ENCODE peak calls at places on chromosomes 4 and X, in eight cellular contexts. M is heart left ventricle, I is astrocyte of the cerebellum, U is IMR-90, V is thoracic aorta, A is BE2C, G is fibroblast of mammary gland, L is spleen. O is an unnamed sample.

GRCh38 chr4:31995943-31996901 is 1276.1 kb downstream of the PCDH7 start:
- DNase-seq in L (peak), I (no peak), U (no peak), V (no peak), A (no peak), G (no peak), M (no peak), O (no peak)

GRCh38 chr4:17027495-17027894 is 129.1 kb upstream of the LDB2 start:
- DNase-seq in G (peak), I (peak), A (no peak), L (no peak), V (no peak), M (no peak), U (peak), O (no peak)

GRCh38 chr4:102501176-102501634 is at the start of gene NFKB1:
- DNase-seq in G (peak), U (peak), M (peak), L (peak), I (peak), V (peak), A (no peak), O (peak)

GRCh38 chrX:115989686-115990085 is 180.9 kb upstream of the AGTR2 start:
- DNase-seq in A (no peak), I (no peak), L (no peak), U (no peak), M (no peak), G (no peak), V (no peak), O (no peak)

GRCh38 chr4:103021120-103021519 is 1.6 kb upstream of the SLC9B1 start:
- DNase-seq in I (no peak), V (no peak), M (no peak), L (no peak), A (no peak), G (no peak), U (no peak), O (no peak)

GRCh38 chrX:87397103-87397886 is 120.3 kb upstream of the KLHL4 start:
- DNase-seq in G (peak), U (no peak), A (no peak), I (no peak), V (no peak), M (no peak), L (no peak), O (no peak)

GRCh38 chr4:8652181-8653078 is 59.9 kb downstream of the CPZ start:
- DNase-seq in A (no peak), M (no peak), U (no peak), L (peak), V (no peak), G (no peak), I (no peak), O (peak)

GRCh38 chr4:162503868-162504267 is 340.1 kb upstream of the FSTL5 start:
- DNase-seq in V (no peak), G (no peak), M (no peak), A (no peak), U (no peak), I (no peak), L (no peak), O (no peak)

GRCh38 chr4:37895271-37895670 is 4.4 kb downstream of the TBC1D1 start:
- DNase-seq in G (no peak), V (no peak), M (no peak), I (no peak), A (no peak), L (no peak), U (no peak), O (no peak)

GRCh38 chrX:150018931-150019331 is 80.6 kb upstream of the EOLA2 start:
- DNase-seq in G (peak), L (no peak), U (peak), I (no peak), A (no peak), M (no peak), V (no peak), O (no peak)

GRCh38 chrX:149504226-149504914 is 736 bp downstream of the IDS start:
- DNase-seq in G (peak), L (peak), M (no peak), V (no peak), I (no peak), U (no peak), A (peak), O (no peak)

GRCh38 chr4:35286434-35286833 is 957.9 kb downstream of the ARAP2 start:
- DNase-seq in G (no peak), V (no peak), L (no peak), I (no peak), A (no peak), U (no peak), M (no peak), O (no peak)

GRCh38 chrX:16119353-16120220 is 3.8 kb upstream of the GRPR start:
- DNase-seq in U (no peak), V (no peak), M (no peak), G (no peak), L (no peak), I (no peak), A (no peak), O (no peak)
- H3K4me3 ChIP-seq in U (no peak), V (no peak), M (no peak), G (no peak), L (no peak), I (no peak), A (no peak), O (no peak)

GRCh38 chr4:30722092-30722915 is 2.1 kb downstream of the PCDH7 start:
- DNase-seq in V (no peak), U (no peak), I (no peak), A (no peak), M (peak), G (no peak), L (peak), O (no peak)
- TF ChIP-seq CTCF in V (peak), U (no peak), I (no peak), A (no peak), M (no peak), G (no peak), L (no peak), O (peak)

GRCh38 chr4:186728631-186729271 is 5.1 kb upstream of the FAT1 start:
- DNase-seq in U (no peak), G (peak), L (no peak), A (no peak), V (no peak), I (no peak), M (no peak), O (no peak)

GRCh38 chr4:186727977-186728519 is 4.4 kb upstream of the FAT1 start:
- DNase-seq in I (no peak), G (peak), U (no peak), A (no peak), L (no peak), M (no peak), V (no peak), O (no peak)

GRCh38 chr4:186726150-186726439 is 2.4 kb upstream of the FAT1 start:
- DNase-seq in U (no peak), M (no peak), I (no peak), G (no peak), V (no peak), L (no peak), A (no peak), O (no peak)

GRCh38 chr4:186726440-186727148 is 2.9 kb upstream of the FAT1 start:
- DNase-seq in A (peak), M (peak), I (peak), L (no peak), U (peak), G (peak), V (no peak), O (peak)

GRCh38 chr4:186727149-186727976 is 3.7 kb upstream of the FAT1 start:
- DNase-seq in M (no peak), A (no peak), G (peak), L (no peak), V (no peak), U (peak), I (peak), O (no peak)
- H3K4me3 ChIP-seq in M (peak), A (peak), G (peak), L (peak), V (peak), U (peak), I (peak), O (peak)

DNA sequence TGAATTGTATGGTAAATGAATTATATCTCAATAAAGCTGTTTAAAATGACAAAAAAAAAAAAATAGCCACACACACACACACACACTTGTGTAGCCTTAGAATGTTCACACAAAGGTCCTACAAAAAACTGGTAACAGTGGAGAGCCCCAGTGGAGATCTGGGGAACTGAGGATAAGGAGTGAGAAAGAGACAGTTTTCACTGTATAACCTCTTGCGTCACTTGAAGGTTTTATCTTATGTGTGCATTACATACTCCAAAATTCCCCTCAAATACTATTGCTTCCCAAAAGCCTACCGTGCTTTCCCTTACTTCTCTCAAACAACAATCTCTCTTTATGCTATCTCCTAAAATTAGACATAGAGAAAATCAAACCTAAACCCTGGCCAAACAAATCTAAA is 67.8 kb downstream of the SMC1A start:
- DNase-seq in I (no peak), V (no peak), L (no peak), U (peak), G (no peak), M (no peak), A (no peak), O (no peak)
- TF ChIP-seq CTCF in I (peak), V (no peak), L (no peak), U (peak), G (no peak), M (no peak), A (no peak), O (no peak)

GRCh38 chrX:40099046-40099968 is 1.5 kb upstream of the BCOR start:
- DNase-seq in U (no peak), I (no peak), L (peak), A (peak), V (no peak), M (peak), G (no peak), O (no peak)
- H3K4me3 ChIP-seq in U (peak), I (peak), L (peak), A (peak), V (peak), M (peak), G (peak), O (peak)